ENCODE peak calls at places on chromosomes 5 and 9, in six cellular contexts. C is adrenal gland; Z is neural progenitor cell; D is HCT116; H is suprapubic skin; R is CD8-positive, alpha-beta T cell. L is an unnamed sample.

GRCh38 chr5:134136771-134137170 is 22.3 kb downstream of the TCF7 start:
- DNase-seq in C (peak), H (peak), D (no peak), Z (no peak), R (peak), L (no peak)

GRCh38 chr5:125549322-125549871 is 803.0 kb upstream of the ZNF608 start:
- DNase-seq in Z (no peak), H (no peak), R (no peak), C (no peak), D (no peak), L (no peak)

GRCh38 chr9:88998911-88999310 is 7.6 kb downstream of the S1PR3 start:
- DNase-seq in D (no peak), C (peak), H (no peak), R (no peak), Z (no peak), L (no peak)

GRCh38 chr9:20384642-20385041 is 237.7 kb downstream of the MLLT3 start:
- DNase-seq in H (no peak), C (no peak), Z (no peak), R (no peak), D (no peak), L (no peak)

GRCh38 chr5:124343451-124343867 is 403.0 kb downstream of the ZNF608 start:
- DNase-seq in D (no peak), C (peak), R (no peak), H (no peak), Z (no peak), L (no peak)

GRCh38 chr9:90245661-90246060 is 397.0 kb downstream of the DIRAS2 start:
- DNase-seq in C (no peak), Z (no peak), H (no peak), R (no peak), D (no peak), L (no peak)

GRCh38 chr9:18263367-18263766 is 210.6 kb upstream of the ADAMTSL1 start:
- DNase-seq in D (no peak), C (no peak), R (no peak), Z (no peak), H (no peak), L (no peak)

GRCh38 chr9:91221332-91221731 is 140.4 kb downstream of the AUH start:
- DNase-seq in H (no peak), D (no peak), C (no peak), R (no peak), Z (no peak), L (no peak)

GRCh38 chr5:885529-885928 is 7.1 kb downstream of the BRD9 start:
- DNase-seq in H (peak), C (no peak), R (no peak), D (no peak), Z (no peak), L (no peak)

GRCh38 chr5:13653709-13654108 is 290.8 kb downstream of the DNAH5 start:
- DNase-seq in H (no peak), C (no peak), R (no peak), D (no peak), Z (no peak), L (peak)

DNA sequence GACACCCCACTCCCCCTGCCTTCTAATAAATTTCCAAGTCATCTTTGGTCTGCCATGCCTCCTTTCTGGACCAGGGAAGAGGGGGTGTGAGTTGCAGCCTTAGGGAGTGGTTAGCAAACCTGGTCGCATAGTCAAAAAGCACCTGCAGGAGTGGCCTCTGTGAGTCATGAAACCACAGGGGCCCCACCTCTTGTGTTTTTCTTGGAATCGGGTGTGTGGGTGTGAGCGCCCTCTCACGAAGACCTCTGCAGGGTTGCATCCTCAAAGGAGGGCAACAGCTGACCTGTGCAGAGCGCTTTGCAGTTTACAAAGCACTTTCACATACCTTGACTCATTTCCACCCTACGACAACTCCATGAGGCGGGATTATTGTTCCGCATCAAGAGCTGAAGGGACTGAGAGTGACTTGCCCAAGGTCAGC is 36.8 kb upstream of the TEX48 start:
- DNase-seq in R (peak), D (peak), H (no peak), Z (no peak), C (no peak), L (peak)
- TF ChIP-seq CTCF in R (no peak), D (peak), H (no peak), Z (no peak), C (no peak), L (no peak)

DNA sequence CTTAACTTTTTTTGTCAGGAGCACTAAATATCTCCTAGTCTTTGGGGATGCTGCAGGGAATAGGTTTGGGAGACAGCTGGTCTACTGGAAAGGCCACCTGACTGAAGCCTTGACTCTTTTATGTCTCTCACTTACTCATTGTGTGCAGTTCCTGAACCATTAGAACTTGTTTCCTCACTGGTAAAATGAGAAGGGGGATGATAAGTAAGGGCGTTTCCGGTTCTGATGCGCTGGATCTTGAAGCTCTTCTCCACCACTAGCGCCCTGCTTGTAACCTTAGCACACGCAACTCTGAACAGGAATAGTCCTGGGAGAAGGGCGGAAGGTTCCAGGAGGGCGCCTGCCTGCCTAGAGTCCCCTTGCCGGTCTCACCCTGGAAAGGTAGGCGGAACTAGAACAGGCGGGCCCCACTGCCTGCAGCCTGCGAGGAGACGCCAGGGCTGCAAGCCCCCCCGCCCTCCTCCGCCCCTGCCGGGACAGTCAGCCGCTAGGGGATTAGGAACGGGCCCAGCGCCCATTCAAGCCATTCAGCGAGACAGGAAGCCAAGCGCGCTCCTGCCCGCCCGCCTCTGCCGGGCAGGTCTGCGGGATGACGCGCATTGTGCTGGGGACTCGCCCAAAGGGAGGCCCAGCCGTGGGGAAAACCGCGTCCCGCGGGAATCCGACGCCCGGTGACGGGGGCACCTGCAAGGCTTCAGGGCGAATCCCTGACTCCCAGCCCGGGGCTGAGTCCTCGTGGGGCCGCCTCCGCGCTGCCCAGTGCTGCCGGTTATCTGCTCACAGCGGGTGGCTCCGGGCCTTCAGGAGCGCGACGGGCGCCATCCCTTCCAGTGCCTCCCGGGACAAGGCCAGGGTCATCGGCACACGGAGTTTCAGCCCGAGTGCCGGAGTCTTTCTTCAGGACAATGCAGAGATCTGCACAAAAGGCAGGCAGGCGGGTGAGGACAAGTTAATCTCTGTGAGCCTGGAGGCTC is 44.0 kb upstream of the XPA start:
- DNase-seq in Z (peak), H (peak), R (peak), D (no peak), C (peak), L (peak)
- TF ChIP-seq CTCF in Z (peak), H (peak), R (no peak), D (no peak), C (no peak), L (no peak)

DNA sequence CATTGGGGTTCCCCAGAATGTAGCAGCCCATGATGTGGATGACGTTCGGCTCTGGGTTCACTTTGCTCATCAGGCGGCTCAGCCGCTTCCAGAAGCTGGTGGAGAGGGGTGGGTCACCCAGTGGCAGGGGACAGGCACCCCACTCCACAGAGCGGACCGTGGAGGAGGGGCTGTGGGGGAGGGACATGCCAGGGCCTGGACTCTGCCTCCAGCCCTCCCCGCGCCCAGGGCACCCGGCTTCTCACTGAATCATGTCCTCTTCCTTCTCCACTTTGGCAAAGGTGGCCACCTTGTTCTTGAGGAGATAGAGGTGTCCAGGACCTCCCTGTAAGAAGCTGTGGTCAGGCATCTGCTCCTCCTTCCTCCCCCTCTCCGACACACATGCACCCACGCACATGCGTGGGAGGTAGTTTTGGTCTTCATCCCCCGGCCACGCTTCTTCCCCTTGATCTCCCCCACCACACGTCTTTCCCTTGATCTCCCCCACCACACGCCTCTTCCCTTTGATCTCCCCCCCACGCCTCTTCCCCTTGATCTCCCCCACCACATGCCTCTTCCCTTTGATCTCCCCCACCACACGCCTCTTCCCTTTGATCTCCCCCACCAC is 8.9 kb upstream of the ENTPD8 start:
- DNase-seq in D (no peak), C (no peak), R (peak), H (peak), Z (no peak), L (no peak)
- TF ChIP-seq CTCF in D (no peak), C (no peak), R (no peak), H (no peak), Z (no peak), L (no peak)

DNA sequence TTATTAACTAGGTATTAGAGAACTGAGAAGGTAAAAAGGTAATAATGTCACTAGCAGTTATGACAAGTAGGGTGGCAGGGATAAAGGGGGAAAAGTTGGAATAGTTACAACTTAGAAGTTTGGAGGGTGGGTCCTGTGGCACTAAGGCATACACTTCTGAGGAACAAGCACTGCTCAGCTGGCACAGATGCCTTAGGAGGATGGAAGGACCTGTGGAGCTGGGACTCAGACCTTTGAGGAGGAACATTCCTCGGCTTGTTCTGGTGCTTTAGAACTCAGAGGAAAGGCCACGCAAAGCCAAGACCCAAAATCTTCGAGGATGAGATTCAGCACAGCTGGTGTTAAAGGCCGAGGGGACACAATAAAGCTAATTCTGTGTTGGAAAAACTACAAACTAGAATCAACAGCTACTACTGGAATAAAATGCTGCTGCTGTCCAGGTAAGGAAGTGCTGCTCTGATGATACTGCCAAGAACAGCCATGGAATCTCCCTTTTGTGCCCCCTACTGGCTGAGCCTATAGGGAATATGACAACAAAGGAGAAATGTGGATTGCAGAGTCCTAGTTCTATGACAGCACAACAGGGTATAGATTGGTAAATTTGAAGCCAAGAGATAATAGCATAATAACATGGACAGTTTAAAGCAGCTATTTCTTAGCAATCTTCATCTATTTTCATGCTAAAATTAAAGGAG is 126.7 kb downstream of the SLC25A46 start:
- DNase-seq in D (peak), R (no peak), Z (peak), C (no peak), H (no peak), L (peak)
- TF ChIP-seq CTCF in D (peak), R (no peak), Z (peak), C (no peak), H (peak), L (no peak)

GRCh38 chr5:159449925-159450324 is 119.6 kb upstream of the IL12B start:
- DNase-seq in R (no peak), D (peak), Z (no peak), H (no peak), C (peak), L (peak)

GRCh38 chr5:159450417-159450816 is 120.1 kb upstream of the IL12B start:
- DNase-seq in Z (no peak), D (no peak), C (no peak), H (no peak), R (no peak), L (no peak)

GRCh38 chr5:159452480-159453167 is 122.3 kb upstream of the IL12B start:
- DNase-seq in Z (no peak), C (no peak), R (no peak), D (no peak), H (no peak), L (no peak)

GRCh38 chr5:159453209-159453608 is 122.9 kb upstream of the IL12B start:
- DNase-seq in Z (no peak), C (no peak), H (no peak), R (no peak), D (no peak), L (no peak)

DNA sequence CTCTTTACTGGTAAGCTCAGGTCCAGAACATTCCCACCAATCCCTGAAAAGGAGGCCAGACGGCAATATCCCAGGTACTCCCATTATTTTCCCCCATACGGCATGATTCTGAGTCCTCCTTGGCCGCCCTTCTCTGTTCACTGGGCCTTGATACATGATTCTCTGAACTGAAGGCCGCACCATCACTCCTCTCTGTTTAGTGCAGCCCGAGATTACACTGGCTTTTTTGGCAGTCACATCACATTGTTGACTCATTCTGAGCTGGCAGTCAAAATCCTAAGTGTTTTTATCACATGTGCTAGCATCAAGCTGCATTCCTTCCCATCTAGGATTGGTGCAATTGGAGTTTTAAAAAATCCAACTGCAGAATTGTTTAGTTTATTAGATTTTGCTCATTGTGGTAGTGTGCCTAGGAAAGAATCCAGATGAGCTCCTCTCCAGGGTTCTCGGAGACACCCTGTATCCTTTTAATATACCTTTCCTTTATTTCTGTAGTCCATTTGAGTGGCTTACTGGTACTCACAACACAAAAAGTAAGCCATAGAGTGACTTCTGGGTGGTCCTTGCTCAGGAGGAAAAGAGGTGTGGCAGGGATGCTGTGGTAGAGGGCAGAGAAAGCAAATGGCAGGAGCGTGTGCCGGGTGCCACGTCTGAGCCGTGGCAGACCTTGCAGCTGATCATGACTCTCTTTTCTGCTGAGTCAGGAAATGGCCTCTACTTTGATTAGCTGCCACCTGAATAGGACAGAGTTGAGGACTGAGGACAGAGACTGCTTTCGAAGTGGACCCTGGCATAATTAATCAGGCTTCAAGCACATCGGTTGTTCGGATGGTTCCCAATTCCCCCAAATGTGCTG is 121.1 kb upstream of the IL12B start:
- DNase-seq in Z (no peak), H (no peak), C (peak), R (no peak), D (peak), L (peak)
- TF ChIP-seq CTCF in Z (no peak), H (no peak), C (no peak), R (no peak), D (no peak), L (no peak)

DNA sequence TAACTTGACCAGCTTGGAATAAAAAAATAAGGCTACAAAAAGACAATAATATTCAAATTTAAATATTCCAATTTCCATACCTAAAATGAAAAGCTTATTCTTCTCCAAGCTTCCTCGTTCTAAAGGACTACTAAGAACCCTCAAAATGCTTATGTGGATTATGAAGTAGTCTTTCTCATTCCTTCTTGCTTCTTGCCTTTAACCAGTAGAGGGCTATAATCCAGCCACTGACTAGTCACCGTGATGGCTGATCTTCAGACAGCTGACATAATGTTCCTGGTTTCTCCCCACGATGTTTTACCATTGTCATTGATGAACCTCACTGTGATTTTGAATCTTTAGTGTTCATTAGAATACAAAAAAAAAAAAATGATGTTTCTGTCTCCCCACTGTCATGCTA is 515.3 kb downstream of the TLE1 start:
- DNase-seq in C (no peak), H (no peak), D (no peak), R (no peak), Z (no peak), L (no peak)
- TF ChIP-seq CTCF in C (no peak), H (no peak), D (peak), R (no peak), Z (no peak), L (no peak)

GRCh38 chr5:107352576-107352975 is 318.2 kb downstream of the EFNA5 start:
- DNase-seq in H (no peak), R (no peak), Z (no peak), C (no peak), D (no peak), L (no peak)
- TF ChIP-seq CTCF in H (no peak), R (no peak), Z (peak), C (no peak), D (no peak), L (no peak)

L was measured in RWPE1.